ENCODE peak calls at places on chromosomes 4 and X, in four cellular contexts. J is activated CD4-positive, CD25-positive, alpha-beta regulatory T cell treated with anti-CD3 and anti-CD28 coated beads, Interleukin-2, amount 50 U/mL, for 24 hours; M is activated CD8-positive, alpha-beta T cell treated with anti-CD3 and anti-CD28 coated beads, Interleukin-2, amount 10 ng/mL, durations not matched to agents 7 days and 5 days; P is gastrocnemius medialis. W is an unnamed sample.

GRCh38 chr4:173195708-173196107 is 27.1 kb downstream of the GALNT7 start:
- ATAC-seq in J (no peak), P (no peak), M (no peak), W (no peak)

GRCh38 chrX:12497832-12498591 is 293.2 kb upstream of the PRPS2 start:
- ATAC-seq in P (no peak), J (no peak), M (no peak), W (no peak)

GRCh38 chr4:2660596-2661211 is 95.4 kb downstream of the TNIP2 start:
- ATAC-seq in M (no peak), J (no peak), P (peak), W (no peak)

GRCh38 chr4:38075370-38076152 is 115.4 kb downstream of the PTTG2 start:
- ATAC-seq in J (no peak), P (peak), M (no peak), W (no peak)

GRCh38 chr4:73620115-73620792 is at the start of gene RASSF6:
- ATAC-seq in J (peak), P (no peak), M (peak), W (peak)

GRCh38 chrX:7270018-7270417 is 122.1 kb upstream of the PUDP start:
- ATAC-seq in J (no peak), P (no peak), M (no peak), W (no peak)

GRCh38 chr4:59517007-59517406 is 1683.1 kb upstream of the ADGRL3 start:
- ATAC-seq in P (no peak), J (no peak), M (no peak), W (no peak)

GRCh38 chr4:22389240-22389871 is 126.5 kb downstream of the ADGRA3 start:
- ATAC-seq in J (no peak), M (peak), P (no peak), W (no peak)

GRCh38 chr4:15470149-15470520 is 453 bp downstream of the CC2D2A start:
- ATAC-seq in M (no peak), J (no peak), P (no peak), W (no peak)

GRCh38 chr4:19455196-19455595 is 796.5 kb upstream of the SLIT2 start:
- ATAC-seq in P (no peak), J (no peak), M (no peak), W (no peak)

GRCh38 chr4:25441519-25442117 is 64.6 kb downstream of the ANAPC4 start:
- ATAC-seq in P (no peak), J (no peak), M (peak), W (peak)

GRCh38 chrX:39639871-39640270 is 457.9 kb downstream of the BCOR start:
- ATAC-seq in M (no peak), J (no peak), P (no peak), W (no peak)

GRCh38 chrX:15203694-15204093 is 66.2 kb downstream of the ASB9 start:
- ATAC-seq in M (no peak), P (no peak), J (no peak), W (no peak)

GRCh38 chrX:101219840-101220191 is 230 bp downstream of the DRP2 start:
- ATAC-seq in M (no peak), J (no peak), P (no peak), W (no peak)